ENCODE peak calls at places on chromosomes 3 and 15, in seven cellular contexts. One of them, this sample, is unnamed.

GRCh38 chr15:81301385-81301784 is 22.6 kb downstream of the STARD5 start:
- DNase-seq in WTC11: no peak
- DNase-seq in fibroblast of villous mesenchyme: no peak
- DNase-seq in GM13976: no peak
- DNase-seq in suprapubic skin: no peak
- DNase-seq in lung: no peak
- DNase-seq in cardiac muscle cell: no peak
- DNase-seq in this sample: no peak

GRCh38 chr15:25803541-25803940 is 59.6 kb downstream of the ATP10A start:
- DNase-seq in suprapubic skin: no peak
- DNase-seq in WTC11: no peak
- DNase-seq in cardiac muscle cell: no peak
- DNase-seq in GM13976: no peak
- DNase-seq in lung: no peak
- DNase-seq in fibroblast of villous mesenchyme: no peak
- DNase-seq in this sample: no peak

GRCh38 chr15:74621546-74621920 is 5.9 kb downstream of the CLK3 start:
- DNase-seq in lung: no peak
- DNase-seq in WTC11: no peak
- DNase-seq in fibroblast of villous mesenchyme: no peak
- DNase-seq in GM13976: no peak
- DNase-seq in cardiac muscle cell: no peak
- DNase-seq in suprapubic skin: no peak
- DNase-seq in this sample: no peak

GRCh38 chr3:129609591-129610169 is 3.2 kb upstream of the PLXND1 start:
- DNase-seq in WTC11: no peak
- DNase-seq in fibroblast of villous mesenchyme: no peak
- DNase-seq in cardiac muscle cell: peak; percentile 53
- DNase-seq in GM13976: no peak
- DNase-seq in suprapubic skin: no peak
- DNase-seq in lung: no peak
- DNase-seq in this sample: no peak

GRCh38 chr3:126147147-126147931 is 33.0 kb downstream of the ALDH1L1 start:
- DNase-seq in suprapubic skin: peak; percentile 44
- DNase-seq in lung: peak; percentile 23
- DNase-seq in fibroblast of villous mesenchyme: no peak
- DNase-seq in cardiac muscle cell: no peak
- DNase-seq in WTC11: no peak
- DNase-seq in GM13976: no peak
- DNase-seq in this sample: peak; percentile 53

GRCh38 chr15:28992340-28992864 is 106.6 kb downstream of the APBA2 start:
- DNase-seq in suprapubic skin: no peak
- DNase-seq in GM13976: no peak
- DNase-seq in lung: no peak
- DNase-seq in cardiac muscle cell: no peak
- DNase-seq in WTC11: no peak
- DNase-seq in fibroblast of villous mesenchyme: no peak
- DNase-seq in this sample: no peak

GRCh38 chr15:90489514-90489913 is 40.2 kb upstream of the CRTC3 start:
- DNase-seq in GM13976: no peak
- DNase-seq in lung: no peak
- DNase-seq in WTC11: no peak
- DNase-seq in fibroblast of villous mesenchyme: no peak
- DNase-seq in cardiac muscle cell: no peak
- DNase-seq in suprapubic skin: no peak
- DNase-seq in this sample: no peak

GRCh38 chr3:114706591-114707224 is 412.9 kb downstream of the TIGIT start:
- DNase-seq in WTC11: no peak
- DNase-seq in fibroblast of villous mesenchyme: peak; percentile 53
- DNase-seq in cardiac muscle cell: peak; percentile 39
- DNase-seq in suprapubic skin: no peak
- DNase-seq in lung: no peak
- DNase-seq in GM13976: peak; percentile 37
- DNase-seq in this sample: no peak

GRCh38 chr3:56921573-56922571 is 120.1 kb upstream of the ARHGEF3 start:
- DNase-seq in lung: no peak
- DNase-seq in cardiac muscle cell: peak; percentile 78
- DNase-seq in suprapubic skin: no peak
- DNase-seq in WTC11: no peak
- DNase-seq in fibroblast of villous mesenchyme: peak; percentile 97
- DNase-seq in GM13976: no peak
- DNase-seq in this sample: no peak

GRCh38 chr3:15858547-15859506 is 61.0 kb upstream of the ANKRD28 start:
- DNase-seq in lung: peak; percentile 67
- DNase-seq in WTC11: peak; percentile 73
- DNase-seq in fibroblast of villous mesenchyme: peak; percentile 6
- DNase-seq in GM13976: peak; percentile 74
- DNase-seq in suprapubic skin: peak; percentile 67
- DNase-seq in cardiac muscle cell: peak; percentile 10
- DNase-seq in this sample: no peak

GRCh38 chr15:35305906-35306305 is 220.8 kb upstream of the NANOGP8 start:
- DNase-seq in cardiac muscle cell: peak; percentile 18
- DNase-seq in fibroblast of villous mesenchyme: peak; percentile 83
- DNase-seq in lung: no peak
- DNase-seq in suprapubic skin: no peak
- DNase-seq in GM13976: no peak
- DNase-seq in WTC11: no peak
- DNase-seq in this sample: no peak

GRCh38 chr15:34802371-34802770 is 7.0 kb upstream of the ACTC1 start:
- DNase-seq in lung: no peak
- DNase-seq in fibroblast of villous mesenchyme: no peak
- DNase-seq in WTC11: no peak
- DNase-seq in suprapubic skin: no peak
- DNase-seq in cardiac muscle cell: no peak
- DNase-seq in GM13976: no peak
- DNase-seq in this sample: no peak

GRCh38 chr15:78372880-78373279 is 32.7 kb downstream of the CRABP1 start:
- DNase-seq in cardiac muscle cell: no peak
- DNase-seq in suprapubic skin: no peak
- DNase-seq in WTC11: no peak
- DNase-seq in lung: no peak
- DNase-seq in fibroblast of villous mesenchyme: no peak
- DNase-seq in GM13976: no peak
- DNase-seq in this sample: peak; percentile 48

GRCh38 chr3:125662675-125663074 is 67.4 kb upstream of the OSBPL11 start:
- DNase-seq in fibroblast of villous mesenchyme: no peak
- DNase-seq in suprapubic skin: no peak
- DNase-seq in lung: no peak
- DNase-seq in WTC11: no peak
- DNase-seq in GM13976: no peak
- DNase-seq in cardiac muscle cell: no peak
- DNase-seq in this sample: no peak

GRCh38 chr3:30130391-30130790 is 476.0 kb upstream of the TGFBR2 start:
- DNase-seq in cardiac muscle cell: no peak
- DNase-seq in suprapubic skin: no peak
- DNase-seq in GM13976: no peak
- DNase-seq in lung: no peak
- DNase-seq in fibroblast of villous mesenchyme: no peak
- DNase-seq in WTC11: no peak
- DNase-seq in this sample: no peak

GRCh38 chr15:58839485-58839884 is 68.4 kb downstream of the MINDY2 start:
- DNase-seq in lung: no peak
- DNase-seq in suprapubic skin: no peak
- DNase-seq in WTC11: no peak
- DNase-seq in cardiac muscle cell: peak; percentile 37
- DNase-seq in GM13976: peak; percentile 40
- DNase-seq in fibroblast of villous mesenchyme: peak; percentile 16
- DNase-seq in this sample: no peak
- TF ChIP-seq CTCF in lung: no peak
- TF ChIP-seq CTCF in suprapubic skin: peak; percentile 7
- TF ChIP-seq CTCF in WTC11: no peak
- TF ChIP-seq CTCF in cardiac muscle cell: peak; percentile 37
- TF ChIP-seq CTCF in GM13976: peak; percentile 30
- TF ChIP-seq CTCF in fibroblast of villous mesenchyme: peak; percentile 35
- TF ChIP-seq CTCF in this sample: peak; percentile 72

DNA sequence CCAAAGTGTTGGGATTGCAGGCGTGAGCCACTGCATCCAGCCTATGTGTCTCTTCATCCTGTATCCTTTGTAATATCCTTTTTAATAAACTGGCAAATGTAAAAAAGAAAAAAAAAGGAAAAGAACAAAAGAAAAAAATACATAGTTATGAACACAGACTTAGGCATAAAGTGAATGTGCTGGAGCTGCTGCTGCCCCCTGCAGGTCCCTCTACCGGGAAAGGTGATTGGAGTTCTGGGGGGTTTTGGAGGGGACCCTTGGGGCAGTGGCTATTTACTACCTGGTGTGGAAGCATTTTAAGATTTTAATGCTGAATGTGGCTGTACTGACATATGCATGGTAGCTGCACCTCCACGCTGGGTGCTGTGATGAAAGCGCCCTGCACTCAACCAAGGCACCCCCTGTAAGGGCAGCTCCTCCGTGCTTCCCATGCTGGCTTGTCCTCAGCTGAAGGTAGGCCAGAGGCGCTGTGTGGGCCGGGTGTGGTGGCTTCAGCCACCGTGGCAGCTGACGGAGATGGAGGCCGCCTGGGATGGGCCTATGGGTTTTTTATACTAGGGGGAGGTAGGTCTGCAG is 49.9 kb downstream of the RPLP1 start:
- DNase-seq in cardiac muscle cell: no peak
- DNase-seq in suprapubic skin: no peak
- DNase-seq in GM13976: no peak
- DNase-seq in WTC11: no peak
- DNase-seq in lung: no peak
- DNase-seq in fibroblast of villous mesenchyme: no peak
- DNase-seq in this sample: no peak
- TF ChIP-seq CTCF in cardiac muscle cell: peak; percentile 41
- TF ChIP-seq CTCF in suprapubic skin: no peak
- TF ChIP-seq CTCF in GM13976: no peak
- TF ChIP-seq CTCF in WTC11: no peak
- TF ChIP-seq CTCF in lung: no peak
- TF ChIP-seq CTCF in fibroblast of villous mesenchyme: no peak
- TF ChIP-seq CTCF in this sample: peak; percentile 54

DNA sequence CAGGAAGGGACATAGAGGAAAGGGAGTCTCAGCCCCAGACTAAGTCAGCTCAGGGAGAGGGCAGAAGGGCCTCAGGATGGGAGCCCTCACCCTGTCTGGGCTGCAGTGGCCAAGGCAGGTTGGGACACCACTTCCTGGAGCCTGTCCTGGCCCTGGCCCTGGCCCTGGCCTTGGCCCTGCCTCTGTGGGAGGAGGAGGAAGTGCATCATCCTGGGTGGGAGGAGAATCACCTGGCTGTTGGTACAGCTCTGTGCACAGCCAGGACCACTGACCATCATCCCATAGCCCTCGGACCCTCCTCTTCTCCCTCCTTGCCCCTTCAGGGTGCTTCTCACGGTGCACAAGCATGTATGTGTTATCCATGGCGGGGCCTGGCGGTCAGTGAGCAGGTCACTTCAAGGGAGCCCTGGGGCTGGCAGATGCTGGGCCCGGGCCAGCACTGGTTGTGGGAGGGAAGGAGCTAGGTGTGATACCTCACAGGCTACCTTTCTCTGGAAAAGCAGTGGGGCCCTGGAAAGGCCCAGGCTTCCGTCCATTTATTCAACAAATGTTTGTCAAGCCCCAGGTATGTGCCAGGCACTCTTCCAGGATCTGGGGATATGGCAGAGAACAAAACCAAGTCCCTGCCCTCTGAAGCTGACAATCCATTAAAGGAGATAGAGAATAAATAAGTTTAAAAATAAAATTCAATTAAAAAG is 8.2 kb upstream of the APEH start:
- DNase-seq in fibroblast of villous mesenchyme: no peak
- DNase-seq in GM13976: no peak
- DNase-seq in WTC11: no peak
- DNase-seq in suprapubic skin: no peak
- DNase-seq in cardiac muscle cell: no peak
- DNase-seq in lung: no peak
- DNase-seq in this sample: no peak
- TF ChIP-seq CTCF in fibroblast of villous mesenchyme: no peak
- TF ChIP-seq CTCF in GM13976: no peak
- TF ChIP-seq CTCF in WTC11: no peak
- TF ChIP-seq CTCF in suprapubic skin: no peak
- TF ChIP-seq CTCF in cardiac muscle cell: no peak
- TF ChIP-seq CTCF in lung: no peak
- TF ChIP-seq CTCF in this sample: no peak

DNA sequence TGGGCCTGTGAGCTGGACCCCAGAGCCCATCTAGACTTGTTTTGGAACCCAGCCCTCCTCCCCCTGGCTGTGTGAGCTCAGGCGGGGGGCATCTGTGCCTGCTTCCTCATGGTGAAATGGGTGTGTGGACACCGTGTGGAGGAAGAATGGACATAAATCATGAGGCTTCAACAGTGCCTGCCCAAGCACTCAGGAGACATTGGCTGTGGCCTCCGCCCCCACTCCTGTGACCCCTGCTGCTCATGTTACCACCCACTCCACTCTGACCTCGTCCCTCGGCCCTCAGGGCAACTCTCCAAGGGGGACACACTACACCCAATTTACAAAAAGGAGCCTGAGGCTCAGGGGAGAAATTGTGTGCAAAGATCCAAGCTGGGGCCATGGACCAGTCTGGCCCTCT is 16.6 kb downstream of the TPRA1 start:
- DNase-seq in GM13976: no peak
- DNase-seq in cardiac muscle cell: no peak
- DNase-seq in lung: no peak
- DNase-seq in fibroblast of villous mesenchyme: no peak
- DNase-seq in WTC11: no peak
- DNase-seq in suprapubic skin: no peak
- DNase-seq in this sample: no peak
- TF ChIP-seq CTCF in GM13976: no peak
- TF ChIP-seq CTCF in cardiac muscle cell: no peak
- TF ChIP-seq CTCF in lung: no peak
- TF ChIP-seq CTCF in fibroblast of villous mesenchyme: no peak
- TF ChIP-seq CTCF in WTC11: no peak
- TF ChIP-seq CTCF in suprapubic skin: no peak
- TF ChIP-seq CTCF in this sample: no peak

DNA sequence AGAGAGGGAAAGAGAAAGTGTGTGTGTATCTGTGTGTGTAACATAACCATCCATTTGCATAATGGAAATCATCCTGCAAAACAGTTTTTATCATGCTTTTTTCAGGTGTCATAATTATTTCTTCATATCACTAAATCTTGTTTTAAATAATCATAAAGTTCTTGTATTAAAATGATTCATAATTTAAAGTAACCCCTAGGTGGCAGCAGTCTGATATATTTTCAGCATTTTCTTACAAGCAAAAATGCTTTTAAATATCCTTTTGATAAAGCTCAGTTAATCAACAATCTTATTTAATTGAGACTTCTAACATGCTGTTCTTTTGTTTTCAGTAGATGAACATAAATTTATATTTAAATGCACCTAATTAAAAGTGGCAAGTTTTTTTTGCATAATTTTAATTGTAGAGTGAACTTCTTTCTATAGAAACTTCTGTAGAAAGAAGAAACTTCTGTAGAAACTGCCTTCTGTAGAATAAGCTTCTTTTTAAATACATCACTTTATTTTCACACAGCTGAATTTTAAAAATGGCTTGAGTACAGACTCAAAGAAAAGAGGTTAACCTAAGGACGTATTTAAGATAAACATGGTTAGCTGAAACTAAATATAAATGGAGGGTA is 72.5 kb downstream of the OPA1 start:
- DNase-seq in lung: no peak
- DNase-seq in fibroblast of villous mesenchyme: peak; percentile 55
- DNase-seq in cardiac muscle cell: peak; percentile 61
- DNase-seq in GM13976: no peak
- DNase-seq in WTC11: no peak
- DNase-seq in suprapubic skin: no peak
- DNase-seq in this sample: no peak
- TF ChIP-seq CTCF in lung: no peak
- TF ChIP-seq CTCF in fibroblast of villous mesenchyme: peak; percentile 40
- TF ChIP-seq CTCF in cardiac muscle cell: peak; percentile 42
- TF ChIP-seq CTCF in GM13976: peak; percentile 15
- TF ChIP-seq CTCF in WTC11: peak; percentile 40
- TF ChIP-seq CTCF in suprapubic skin: peak; percentile 22
- TF ChIP-seq CTCF in this sample: peak; percentile 93